ENCODE peak calls at places on chromosomes 7 and 10, in four cellular contexts. D is AG10803, I is IMR-90, O is A549. W is an unnamed sample.

GRCh38 chr10:79298403-79299244 is 48.6 kb upstream of the PPIF start:
- DNase-seq in D (peak; percentile 93), I (peak; percentile 99), O (peak; percentile 84), W (peak; percentile 98)

GRCh38 chr7:140726304-140726703 is 29.8 kb downstream of the NDUFB2 start:
- DNase-seq in D (peak; percentile 15), I (peak; percentile 23), O (peak; percentile 38), W (peak; percentile 42)

GRCh38 chr7:16785316-16785715 is 19.5 kb downstream of the AGR2 start:
- DNase-seq in D (no peak), I (no peak), O (no peak), W (no peak)

GRCh38 chr7:141649865-141650499 is 52.0 kb downstream of the DENND11 start:
- DNase-seq in D (peak; percentile 86), I (peak; percentile 88), O (peak; percentile 80), W (peak; percentile 90)

GRCh38 chr10:9305018-9305655 is 1250.6 kb downstream of the GATA3 start:
- DNase-seq in D (peak; percentile 36), I (peak; percentile 19), O (peak; percentile 41), W (peak; percentile 52)

GRCh38 chr7:707296-708000 is 19.1 kb upstream of the DNAAF5 start:
- DNase-seq in D (no peak), I (no peak), O (no peak), W (no peak)

GRCh38 chr10:70651661-70652060 is 20.6 kb upstream of the ADAMTS14 start:
- DNase-seq in D (no peak), I (no peak), O (peak; percentile 40), W (peak; percentile 42)

GRCh38 chr10:5014936-5015335 is 11.3 kb upstream of the AKR1C2 start:
- DNase-seq in D (peak; percentile 30), I (no peak), O (peak; percentile 86), W (peak; percentile 40)

GRCh38 chr10:28429573-28430216 is 103.2 kb upstream of the WAC start:
- DNase-seq in D (peak; percentile 29), I (peak; percentile 3), O (peak; percentile 55), W (peak; percentile 31)

GRCh38 chr7:87058739-87059524 is 522 bp downstream of the ELAPOR2 start:
- DNase-seq in D (no peak), I (no peak), O (no peak), W (no peak)

GRCh38 chr7:103636153-103636552 is 190.1 kb upstream of the SLC26A5 start:
- DNase-seq in D (no peak), I (peak; percentile 45), O (no peak), W (peak; percentile 46)

GRCh38 chr7:90568213-90568612 is 27.9 kb upstream of the CDK14 start:
- DNase-seq in D (no peak), I (peak; percentile 51), O (no peak), W (peak; percentile 19)

GRCh38 chr7:36881206-36881605 is 156.9 kb upstream of the AOAH start:
- DNase-seq in D (no peak), I (no peak), O (no peak), W (no peak)

GRCh38 chr10:7635431-7636125 is 31.2 kb downstream of the ITIH5 start:
- DNase-seq in D (no peak), I (no peak), O (no peak), W (no peak)

GRCh38 chr7:38007096-38007495 is 86.7 kb downstream of the EPDR1 start:
- DNase-seq in D (no peak), I (no peak), O (no peak), W (no peak)

GRCh38 chr10:68331455-68332258 is at the start of gene HNRNPH3:
- DNase-seq in D (peak; percentile 96), I (peak; percentile 97), O (peak; percentile 99), W (peak; percentile 96)

GRCh38 chr7:20778063-20778721 is 8.5 kb downstream of the SP8 start:
- DNase-seq in D (no peak), I (no peak), O (peak; percentile 37), W (no peak)

GRCh38 chr10:21501109-21501508 is 24.4 kb downstream of the SKIDA1 start:
- DNase-seq in D (no peak), I (no peak), O (no peak), W (no peak)

GRCh38 chr7:27107901-27108381 is 5.5 kb upstream of the HOXA2 start:
- DNase-seq in D (no peak), I (peak; percentile 36), O (no peak), W (no peak)

GRCh38 chr7:132758983-132759382 is 182.7 kb upstream of the PLXNA4 start:
- DNase-seq in D (no peak), I (no peak), O (no peak), W (no peak)

GRCh38 chr7:75920431-75921161 is 5.6 kb downstream of the POR start:
- DNase-seq in D (no peak), I (no peak), O (no peak), W (peak; percentile 97)

GRCh38 chr7:155840909-155841308 is 28.6 kb upstream of the SHH start:
- DNase-seq in D (no peak), I (no peak), O (no peak), W (no peak)

GRCh38 chr10:43598447-43598846 is 7.8 kb upstream of the ZNF485 start:
- DNase-seq in D (peak; percentile 56), I (peak; percentile 58), O (no peak), W (peak; percentile 59)

GRCh38 chr10:127882391-127882790 is 10.3 kb downstream of the CLRN3 start:
- DNase-seq in D (no peak), I (no peak), O (no peak), W (no peak)

GRCh38 chr10:12388671-12389070 is 39.3 kb downstream of the CAMK1D start:
- DNase-seq in D (no peak), I (no peak), O (no peak), W (no peak)

GRCh38 chr7:100099452-100099851 is 1.7 kb downstream of the MCM7 start:
- DNase-seq in D (no peak), I (no peak), O (no peak), W (no peak)

GRCh38 chr10:102243304-102243703 is 2.0 kb upstream of the PITX3 start:
- DNase-seq in D (peak; percentile 92), I (peak; percentile 83), O (no peak), W (peak; percentile 89)

GRCh38 chr10:112307631-112308502 is 24.7 kb downstream of the TECTB start:
- DNase-seq in D (peak; percentile 58), I (peak; percentile 43), O (peak; percentile 36), W (peak; percentile 58)

GRCh38 chr10:78416031-78416800 is 382.6 kb downstream of the RPS24 start:
- DNase-seq in D (peak; percentile 92), I (peak; percentile 73), O (no peak), W (peak; percentile 72)

GRCh38 chr7:29557954-29558353 is 5.7 kb upstream of the PRR15 start:
- DNase-seq in D (peak; percentile 25), I (no peak), O (peak; percentile 6), W (peak; percentile 59)

GRCh38 chr7:41869091-41869490 is 166.2 kb upstream of the INHBA start:
- DNase-seq in D (peak; percentile 84), I (peak; percentile 84), O (no peak), W (peak; percentile 93)

GRCh38 chr7:31065840-31066239 is 13.7 kb downstream of the ADCYAP1R1 start:
- DNase-seq in D (no peak), I (no peak), O (no peak), W (no peak)

GRCh38 chr10:91410638-91411367 is 659 bp downstream of the HECTD2 start:
- DNase-seq in D (peak; percentile 18), I (peak; percentile 63), O (no peak), W (peak; percentile 64)

GRCh38 chr10:49594594-49594993 is 15.5 kb upstream of the SLC18A3 start:
- DNase-seq in D (peak; percentile 59), I (peak; percentile 65), O (peak; percentile 53), W (peak; percentile 70)

GRCh38 chr10:24930427-24930826 is 22.0 kb downstream of the PRTFDC1 start:
- DNase-seq in D (no peak), I (no peak), O (no peak), W (peak; percentile 48)

GRCh38 chr7:16652888-16653287 is 6.9 kb downstream of the BZW2 start:
- DNase-seq in D (no peak), I (no peak), O (no peak), W (no peak)

GRCh38 chr7:15309891-15310290 is 251.9 kb downstream of the AGMO start:
- DNase-seq in D (peak; percentile 53), I (peak; percentile 5), O (no peak), W (peak; percentile 62)

GRCh38 chr7:26865094-26865388 is 651 bp upstream of the SKAP2 start:
- DNase-seq in D (no peak), I (no peak), O (no peak), W (no peak)

GRCh38 chr10:17428096-17428615 is 26.2 kb downstream of the ST8SIA6 start:
- DNase-seq in D (no peak), I (no peak), O (no peak), W (no peak)

W was measured in fibroblast of mammary gland.